ENCODE peak calls at places on chromosomes 16 and 17, in six cellular contexts. B, Q, L, R, J and V are unnamed samples.

GRCh38 chr17:27888945-27889344 is 4.2 kb downstream of the LYRM9 start:
- DNase-seq in B (no peak), J (no peak), R (no peak), Q (peak), L (no peak), V (no peak)

GRCh38 chr17:82817947-82818346 is 21.9 kb downstream of the ZNF750 start:
- DNase-seq in R (no peak), J (no peak), L (no peak), Q (no peak), B (no peak), V (no peak)

GRCh38 chr17:41329279-41329925 is 13.9 kb upstream of the KRTAP17-1 start:
- DNase-seq in R (peak), Q (peak), B (no peak), L (no peak), J (peak), V (no peak)

GRCh38 chr16:86026136-86026905 is 127.4 kb downstream of the IRF8 start:
- DNase-seq in R (no peak), Q (no peak), B (no peak), L (no peak), J (no peak), V (no peak)

GRCh38 chr17:8226536-8227237 is 16.3 kb upstream of the AURKB start:
- DNase-seq in R (no peak), L (peak), J (peak), Q (peak), B (peak), V (peak)

GRCh38 chr17:7389924-7390910 is 4.1 kb downstream of the PLSCR3 start:
- DNase-seq in J (no peak), B (no peak), L (no peak), Q (peak), R (no peak), V (no peak)

GRCh38 chr17:19482571-19482970 is 51.1 kb upstream of the SLC47A1 start:
- DNase-seq in L (no peak), Q (no peak), R (no peak), B (no peak), J (no peak), V (no peak)

GRCh38 chr17:7410634-7411426 is 3.2 kb downstream of the NLGN2 start:
- DNase-seq in L (no peak), Q (no peak), J (no peak), R (no peak), B (no peak), V (no peak)

GRCh38 chr17:63196772-63197335 is 230.8 kb downstream of the TANC2 start:
- DNase-seq in L (no peak), B (no peak), J (no peak), R (no peak), Q (no peak), V (no peak)

GRCh38 chr16:87384162-87384999 is 805 bp upstream of the FBXO31 start:
- DNase-seq in B (no peak), Q (peak), J (no peak), R (peak), L (no peak), V (no peak)